ENCODE peak calls at places on chromosomes 13 and 19, in ten cellular contexts. D is GM23248, K is SK-N-MC, W is kidney, B is colonic mucosa, U is IMR-90, N is GM12878, G is mesendoderm, S is HCT116, P is trophoblast cell. J is an unnamed sample.

GRCh38 chr19:57088125-57088524 is 31.7 kb upstream of the USP29 start:
- DNase-seq in D (no peak), K (no peak), W (no peak), B (no peak), U (no peak), N (no peak), G (no peak), S (no peak), P (no peak), J (no peak)

GRCh38 chr19:55173717-55174409 is 6.2 kb downstream of the SYT5 start:
- DNase-seq in D (peak; percentile 90), K (peak; percentile 93), W (no peak), B (peak; percentile 70), U (peak; percentile 43), N (no peak), G (peak; percentile 89), S (peak; percentile 75), P (peak; percentile 27), J (peak; percentile 85)

GRCh38 chr19:1989513-1990229 is 25.8 kb downstream of the BTBD2 start:
- DNase-seq in D (no peak), K (no peak), W (no peak), B (no peak), U (no peak), N (no peak), G (no peak), S (no peak), P (no peak), J (no peak)

GRCh38 chr13:79457948-79458347 is 23.0 kb upstream of the NDFIP2 start:
- DNase-seq in D (peak; percentile 93), K (no peak), W (no peak), B (no peak), U (peak; percentile 91), N (no peak), G (peak; percentile 82), S (no peak), P (peak; percentile 75), J (peak; percentile 48)

GRCh38 chr13:114077938-114078335 is 54.5 kb downstream of the RASA3 start:
- DNase-seq in D (peak; percentile 89), K (no peak), W (peak; percentile 49), B (no peak), U (peak; percentile 40), N (no peak), G (peak; percentile 86), S (no peak), P (no peak), J (no peak)

GRCh38 chr13:65063753-65064152 is 2166.4 kb downstream of the PCDH9 start:
- DNase-seq in D (peak; percentile 1), K (no peak), W (no peak), B (no peak), U (peak; percentile 72), N (no peak), G (no peak), S (no peak), P (no peak), J (peak; percentile 13)

GRCh38 chr19:47151627-47152026 is 21.0 kb downstream of the SAE1 start:
- DNase-seq in D (no peak), K (no peak), W (no peak), B (no peak), U (no peak), N (no peak), G (no peak), S (no peak), P (no peak), J (no peak)

GRCh38 chr13:114161644-114162532 is 17.2 kb upstream of the CFAP97D2 start:
- DNase-seq in D (peak; percentile 70), K (no peak), W (peak; percentile 87), B (peak; percentile 82), U (peak; percentile 19), N (no peak), G (no peak), S (no peak), P (no peak), J (peak; percentile 52)

GRCh38 chr19:29858000-29858596 is 46.3 kb downstream of the CCNE1 start:
- DNase-seq in D (peak; percentile 28), K (no peak), W (no peak), B (peak; percentile 32), U (no peak), N (no peak), G (peak; percentile 69), S (no peak), P (peak; percentile 90), J (peak; percentile 37)

GRCh38 chr19:412356-413355 is 3.7 kb upstream of the C2CD4C start:
- DNase-seq in D (no peak), K (no peak), W (no peak), B (no peak), U (no peak), N (no peak), G (peak; percentile 69), S (no peak), P (no peak), J (no peak)

GRCh38 chr13:110713981-110714797 is 689 bp downstream of the ING1 start:
- DNase-seq in D (peak; percentile 80), K (no peak), W (peak; percentile 92), B (peak; percentile 63), U (peak; percentile 32), N (no peak), G (peak; percentile 68), S (no peak), P (peak; percentile 73), J (peak; percentile 14)

GRCh38 chr13:112725346-112726017 is 35.6 kb downstream of the ATP11A start:
- DNase-seq in D (no peak), K (no peak), W (no peak), B (no peak), U (peak; percentile 62), N (peak; percentile 24), G (no peak), S (peak; percentile 48), P (no peak), J (peak; percentile 85)

GRCh38 chr19:3296446-3296845 is 69.9 kb upstream of the NFIC start:
- DNase-seq in D (no peak), K (no peak), W (no peak), B (no peak), U (no peak), N (no peak), G (no peak), S (no peak), P (no peak), J (no peak)

GRCh38 chr19:3302755-3303154 is 63.6 kb upstream of the NFIC start:
- DNase-seq in D (no peak), K (no peak), W (no peak), B (no peak), U (no peak), N (no peak), G (peak; percentile 33), S (peak; percentile 35), P (no peak), J (no peak)

GRCh38 chr19:3296034-3296433 is 70.3 kb upstream of the NFIC start:
- DNase-seq in D (no peak), K (no peak), W (no peak), B (no peak), U (no peak), N (no peak), G (no peak), S (no peak), P (no peak), J (no peak)

GRCh38 chr19:3295581-3295980 is 70.8 kb upstream of the NFIC start:
- DNase-seq in D (no peak), K (no peak), W (no peak), B (no peak), U (no peak), N (no peak), G (no peak), S (no peak), P (no peak), J (no peak)

GRCh38 chr19:3298853-3299449 is 67.4 kb upstream of the NFIC start:
- DNase-seq in D (no peak), K (no peak), W (no peak), B (no peak), U (no peak), N (no peak), G (no peak), S (no peak), P (no peak), J (no peak)
- H3K27ac ChIP-seq in D (no peak overlapping the region), K (no peak overlapping the region), W (no peak overlapping the region), B (no peak overlapping the region), U (no peak overlapping the region), N (no peak overlapping the region), G (no peak overlapping the region), S (no peak overlapping the region), P (no peak overlapping the region), J (no peak overlapping the region)

DNA sequence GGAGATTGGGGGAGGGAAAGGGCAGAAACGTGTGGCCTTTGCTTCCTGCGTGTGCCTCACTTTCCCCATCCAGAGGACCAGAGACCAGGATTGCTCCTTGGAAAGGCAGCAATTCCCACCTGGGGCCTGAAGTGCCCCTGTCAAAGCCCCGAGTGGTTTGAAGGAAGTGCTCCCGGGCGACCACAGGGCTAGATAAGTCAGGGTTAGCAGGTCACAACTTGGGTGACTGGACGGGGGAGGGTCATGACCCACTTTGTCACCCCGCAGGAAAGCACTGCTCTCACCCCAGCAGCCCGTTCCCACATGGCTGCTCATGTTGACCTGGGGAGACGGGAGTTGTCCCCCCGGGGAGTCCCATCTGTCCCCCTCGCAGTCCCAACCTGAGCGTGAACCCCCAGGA is 472 bp downstream of the PRAM1 start:
- DNase-seq in D (no peak), K (no peak), W (no peak), B (no peak), U (no peak), N (no peak), G (no peak), S (no peak), P (no peak), J (no peak)
- H3K4me3 ChIP-seq in D (no peak overlapping the region), K (no peak overlapping the region), W (no peak overlapping the region), B (no peak overlapping the region), U (no peak overlapping the region), N (no peak overlapping the region), G (no peak overlapping the region), S (no peak overlapping the region), P (no peak overlapping the region), J (no peak overlapping the region)

GRCh38 chr19:36110487-36111199 is at the start of gene OVOL3:
- DNase-seq in D (no peak), K (no peak), W (no peak), B (no peak), U (no peak), N (no peak), G (peak; percentile 60), S (no peak), P (no peak), J (no peak)
- H3K9ac ChIP-seq in D (no peak within 1 kb of the TSS), K (no peak within 1 kb of the TSS), W (no peak within 1 kb of the TSS), B (no peak within 1 kb of the TSS), U (no peak within 1 kb of the TSS), N (no peak within 1 kb of the TSS), G (no peak within 1 kb of the TSS), S (no peak within 1 kb of the TSS), P (no peak within 1 kb of the TSS), J (no peak within 1 kb of the TSS)

DNA sequence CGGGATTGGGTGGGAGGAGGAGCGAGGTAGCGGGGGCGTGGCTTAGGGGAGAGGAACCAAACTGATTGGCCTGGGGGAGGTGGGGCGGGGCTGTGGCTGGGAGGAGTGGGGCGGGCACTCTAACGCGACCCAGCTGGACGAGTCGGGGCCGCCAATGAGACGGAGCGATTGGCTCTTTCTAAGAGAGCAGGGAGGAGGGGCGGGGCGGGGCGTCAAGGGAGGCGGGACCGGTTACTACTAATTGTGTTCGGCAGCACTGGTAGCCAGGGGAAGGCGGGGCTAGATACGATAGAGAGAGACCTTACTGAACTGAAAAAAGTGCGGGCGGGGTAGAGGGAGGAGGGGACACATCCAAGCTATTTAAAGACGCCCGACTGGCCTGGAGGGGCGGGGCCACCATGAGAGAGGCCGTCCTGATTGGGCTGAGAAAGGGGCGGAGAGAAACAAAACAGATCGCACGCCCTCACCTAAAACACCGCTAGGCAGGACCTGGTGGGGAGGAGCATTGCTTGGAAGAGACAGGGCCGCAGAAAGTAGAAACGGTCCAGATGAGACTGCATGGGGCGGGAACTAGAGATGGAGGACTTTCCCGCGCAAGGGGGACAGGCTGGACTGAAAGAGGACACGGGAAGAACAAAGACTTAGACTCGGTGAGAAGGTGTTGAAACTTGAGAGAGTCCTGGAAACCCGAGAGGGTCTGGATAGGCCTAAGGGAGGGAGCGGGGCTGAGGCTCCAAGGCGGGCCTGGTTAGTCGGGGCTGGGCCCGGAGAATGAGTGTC is at the start of gene KCNC3:
- DNase-seq in D (peak; percentile 95), K (peak; percentile 10), W (peak; percentile 100), B (peak; percentile 99), U (peak; percentile 83), N (peak; percentile 83), G (peak; percentile 100), S (peak; percentile 99), P (peak; percentile 99), J (peak; percentile 99)
- H3K27ac ChIP-seq in D (no peak within 1 kb of the TSS), K (no peak within 1 kb of the TSS), W (peak within 1 kb of the TSS; percentile 70), B (no peak within 1 kb of the TSS), U (no peak within 1 kb of the TSS), N (peak within 1 kb of the TSS; percentile 58), G (no peak within 1 kb of the TSS), S (peak within 1 kb of the TSS; percentile 81), P (peak within 1 kb of the TSS; percentile 91), J (no peak within 1 kb of the TSS)

J was measured in PC-3.